ENCODE peak calls at places on chromosomes 1 and 21, in four cellular contexts. One of them, this sample, is unnamed.
A peak's percentile ranks its signal among the peaks of the same experiment; 100 is the strongest.

GRCh38 chr1:93908394-93909145 is 660 bp downstream of the GCLM start:
- DNase-seq in HEK293T: peak; percentile 39
- DNase-seq in SHP77: no peak
- DNase-seq in GM06990: peak; percentile 72
- DNase-seq in this sample: peak; percentile 46

GRCh38 chr1:18949689-18950414 is 6.6 kb downstream of the IFFO2 start:
- DNase-seq in HEK293T: no peak
- DNase-seq in SHP77: no peak
- DNase-seq in GM06990: peak; percentile 47
- DNase-seq in this sample: no peak

GRCh38 chr1:206939841-206940587 is 6.3 kb downstream of the PIGR start:
- DNase-seq in HEK293T: no peak
- DNase-seq in SHP77: no peak
- DNase-seq in GM06990: no peak
- DNase-seq in this sample: no peak

GRCh38 chr1:176102243-176102642 is 104.8 kb downstream of the COP1 start:
- DNase-seq in HEK293T: no peak
- DNase-seq in SHP77: no peak
- DNase-seq in GM06990: no peak
- DNase-seq in this sample: peak; percentile 20

GRCh38 chr21:35738342-35738961 is 321.9 kb downstream of the SETD4 start:
- DNase-seq in HEK293T: no peak
- DNase-seq in SHP77: no peak
- DNase-seq in GM06990: no peak
- DNase-seq in this sample: no peak

GRCh38 chr1:85343612-85344255 is 67.3 kb upstream of the BCL10 start:
- DNase-seq in HEK293T: no peak
- DNase-seq in SHP77: no peak
- DNase-seq in GM06990: no peak
- DNase-seq in this sample: no peak

GRCh38 chr21:37367758-37368535 is 1.4 kb downstream of the DYRK1A start:
- DNase-seq in HEK293T: no peak
- DNase-seq in SHP77: no peak
- DNase-seq in GM06990: peak; percentile 53
- DNase-seq in this sample: no peak

GRCh38 chr1:151371340-151371739 is 1.2 kb downstream of the SELENBP1 start:
- DNase-seq in HEK293T: no peak
- DNase-seq in SHP77: no peak
- DNase-seq in GM06990: no peak
- DNase-seq in this sample: no peak

GRCh38 chr1:17167783-17168479 is 37.0 kb upstream of the PADI1 start:
- DNase-seq in HEK293T: no peak
- DNase-seq in SHP77: no peak
- DNase-seq in GM06990: no peak
- DNase-seq in this sample: no peak

GRCh38 chr1:183544598-183545297 is 45.5 kb downstream of the NCF2 start:
- DNase-seq in HEK293T: no peak
- DNase-seq in SHP77: peak; percentile 4
- DNase-seq in GM06990: no peak
- DNase-seq in this sample: no peak

GRCh38 chr1:8082945-8083344 is 56.8 kb upstream of the ERRFI1 start:
- DNase-seq in HEK293T: no peak
- DNase-seq in SHP77: no peak
- DNase-seq in GM06990: no peak
- DNase-seq in this sample: no peak

GRCh38 chr1:206469411-206469932 is 804 bp upstream of the IKBKE start:
- DNase-seq in HEK293T: no peak
- DNase-seq in SHP77: no peak
- DNase-seq in GM06990: peak; percentile 49
- DNase-seq in this sample: no peak

GRCh38 chr1:155706101-155706619 is 17.3 kb downstream of the DAP3 start:
- DNase-seq in HEK293T: no peak
- DNase-seq in SHP77: no peak
- DNase-seq in GM06990: no peak
- DNase-seq in this sample: no peak

GRCh38 chr1:161173711-161174110 is 3.6 kb downstream of the B4GALT3 start:
- DNase-seq in HEK293T: no peak
- DNase-seq in SHP77: no peak
- DNase-seq in GM06990: no peak
- DNase-seq in this sample: no peak

GRCh38 chr21:31803039-31804007 is 69.5 kb upstream of the HUNK start:
- DNase-seq in HEK293T: no peak
- DNase-seq in SHP77: no peak
- DNase-seq in GM06990: no peak
- DNase-seq in this sample: no peak

GRCh38 chr21:29175408-29176147 is 45.1 kb downstream of the MAP3K7CL start:
- DNase-seq in HEK293T: no peak
- DNase-seq in SHP77: peak; percentile 54
- DNase-seq in GM06990: no peak
- DNase-seq in this sample: no peak

GRCh38 chr21:38667466-38667865 is 138.3 kb upstream of the ETS2 start:
- DNase-seq in HEK293T: no peak
- DNase-seq in SHP77: no peak
- DNase-seq in GM06990: no peak
- DNase-seq in this sample: no peak

GRCh38 chr1:17861685-17862084 is 106.6 kb downstream of the ACTL8 start:
- DNase-seq in HEK293T: no peak
- DNase-seq in SHP77: no peak
- DNase-seq in GM06990: no peak
- DNase-seq in this sample: no peak

GRCh38 chr1:32998009-32998555 is 33.5 kb upstream of the RNF19B start:
- DNase-seq in HEK293T: no peak
- DNase-seq in SHP77: no peak
- DNase-seq in GM06990: no peak
- DNase-seq in this sample: no peak

GRCh38 chr1:165644064-165644735 is 13.2 kb downstream of the MGST3 start:
- DNase-seq in HEK293T: no peak
- DNase-seq in SHP77: no peak
- DNase-seq in GM06990: no peak
- DNase-seq in this sample: no peak

GRCh38 chr1:36385410-36386261 is at the start of gene STK40:
- DNase-seq in HEK293T: peak; percentile 96
- DNase-seq in SHP77: peak; percentile 99
- DNase-seq in GM06990: peak; percentile 95
- DNase-seq in this sample: peak; percentile 99

GRCh38 chr1:72288886-72289285 is 6.5 kb upstream of the NEGR1 start:
- DNase-seq in HEK293T: no peak
- DNase-seq in SHP77: no peak
- DNase-seq in GM06990: no peak
- DNase-seq in this sample: no peak

GRCh38 chr1:30117685-30118084 is 605.7 kb downstream of the MATN1 start:
- DNase-seq in HEK293T: no peak
- DNase-seq in SHP77: no peak
- DNase-seq in GM06990: no peak
- DNase-seq in this sample: peak; percentile 15

GRCh38 chr1:212213754-212214153 is 71.5 kb upstream of the PPP2R5A start:
- DNase-seq in HEK293T: no peak
- DNase-seq in SHP77: no peak
- DNase-seq in GM06990: no peak
- DNase-seq in this sample: no peak

GRCh38 chr1:167695150-167695549 is 26.6 kb upstream of the MPZL1 start:
- DNase-seq in HEK293T: no peak
- DNase-seq in SHP77: no peak
- DNase-seq in GM06990: no peak
- DNase-seq in this sample: no peak

GRCh38 chr1:2196901-2197638 is 2.5 kb upstream of the FAAP20 start:
- DNase-seq in HEK293T: no peak
- DNase-seq in SHP77: no peak
- DNase-seq in GM06990: no peak
- DNase-seq in this sample: no peak

GRCh38 chr1:228136908-228137307 is 3.2 kb upstream of the GUK1 start:
- DNase-seq in HEK293T: no peak
- DNase-seq in SHP77: no peak
- DNase-seq in GM06990: no peak
- DNase-seq in this sample: peak; percentile 87

GRCh38 chr1:10939654-10940450 is 72.6 kb upstream of the TARDBP start:
- DNase-seq in HEK293T: no peak
- DNase-seq in SHP77: no peak
- DNase-seq in GM06990: peak; percentile 62
- DNase-seq in this sample: peak; percentile 96

GRCh38 chr1:236686815-236687160 is 489 bp downstream of the ACTN2 start:
- DNase-seq in HEK293T: peak; percentile 32
- DNase-seq in SHP77: no peak
- DNase-seq in GM06990: no peak
- DNase-seq in this sample: no peak

GRCh38 chr1:183081402-183082110 is 58.3 kb downstream of the LAMC1 start:
- DNase-seq in HEK293T: no peak
- DNase-seq in SHP77: no peak
- DNase-seq in GM06990: no peak
- DNase-seq in this sample: no peak

GRCh38 chr1:152517237-152517811 is 3.0 kb downstream of the CRCT1 start:
- DNase-seq in HEK293T: no peak
- DNase-seq in SHP77: no peak
- DNase-seq in GM06990: no peak
- DNase-seq in this sample: no peak

GRCh38 chr1:232524056-232524455 is 105.9 kb downstream of the SIPA1L2 start:
- DNase-seq in HEK293T: no peak
- DNase-seq in SHP77: no peak
- DNase-seq in GM06990: no peak
- DNase-seq in this sample: no peak

GRCh38 chr1:53014791-53015507 is 47.1 kb upstream of the PODN start:
- DNase-seq in HEK293T: peak; percentile 84
- DNase-seq in SHP77: peak; percentile 88
- DNase-seq in GM06990: peak; percentile 39
- DNase-seq in this sample: peak; percentile 96

GRCh38 chr1:165524639-165525038 is 19.2 kb upstream of the LRRC52 start:
- DNase-seq in HEK293T: no peak
- DNase-seq in SHP77: no peak
- DNase-seq in GM06990: no peak
- DNase-seq in this sample: no peak

This sample was measured in Jurkat, Clone E6-1.